ENCODE peak calls at places on chromosomes 5 and 9, in nine cellular contexts. K is colonic mucosa, B is cardiac muscle cell, W is fibroblast of mammary gland, P is kidney, Y is omental fat pad, E is HFF-Myc, Q is fibroblast of pulmonary artery, Z is lower leg skin. R is an unnamed sample.

GRCh38 chr9:13266172-13266571 is 13.3 kb downstream of the MPDZ start:
- DNase-seq in K (no peak), B (peak; percentile 90), W (peak; percentile 84), P (no peak), Y (no peak), E (no peak), Q (peak; percentile 92), Z (no peak), R (no peak)

GRCh38 chr9:18499987-18500386 is 26.0 kb downstream of the ADAMTSL1 start:
- DNase-seq in K (no peak), B (no peak), W (no peak), P (no peak), Y (no peak), E (no peak), Q (no peak), Z (no peak), R (no peak)

GRCh38 chr5:151675956-151676712 is 10.6 kb downstream of the SPARC start:
- DNase-seq in K (no peak), B (no peak), W (no peak), P (no peak), Y (no peak), E (no peak), Q (no peak), Z (no peak), R (no peak)

GRCh38 chr9:13899924-13900323 is 414.0 kb downstream of the NFIB start:
- DNase-seq in K (no peak), B (no peak), W (no peak), P (no peak), Y (no peak), E (no peak), Q (peak; percentile 45), Z (no peak), R (no peak)

GRCh38 chr9:136110082-136111061 is 8.3 kb downstream of the TMEM250 start:
- DNase-seq in K (no peak), B (peak; percentile 41), W (peak; percentile 26), P (no peak), Y (no peak), E (no peak), Q (peak; percentile 30), Z (no peak), R (peak; percentile 93)

GRCh38 chr5:172833691-172834569 is at the start of gene ERGIC1:
- DNase-seq in K (peak; percentile 90), B (peak; percentile 92), W (peak; percentile 74), P (peak; percentile 95), Y (no peak), E (no peak), Q (peak; percentile 87), Z (peak; percentile 97), R (peak; percentile 95)

GRCh38 chr5:135034186-135034962 is at the start of gene PITX1:
- DNase-seq in K (peak; percentile 72), B (no peak), W (peak; percentile 8), P (peak; percentile 76), Y (no peak), E (peak; percentile 39), Q (peak; percentile 5), Z (no peak), R (peak; percentile 99)

GRCh38 chr9:125525846-125526619 is 181.0 kb downstream of the MAPKAP1 start:
- DNase-seq in K (no peak), B (peak; percentile 76), W (peak; percentile 93), P (no peak), Y (no peak), E (no peak), Q (peak; percentile 86), Z (no peak), R (peak; percentile 65)

GRCh38 chr5:64074533-64074932 is 91.1 kb upstream of the RNF180 start:
- DNase-seq in K (no peak), B (peak; percentile 42), W (peak; percentile 44), P (no peak), Y (no peak), E (no peak), Q (peak; percentile 51), Z (no peak), R (no peak)

GRCh38 chr5:150224483-150225027 is 34.7 kb downstream of the SLC6A7 start:
- DNase-seq in K (no peak), B (no peak), W (peak; percentile 19), P (no peak), Y (no peak), E (no peak), Q (no peak), Z (no peak), R (peak; percentile 85)

GRCh38 chr5:119742311-119742710 is 113.0 kb downstream of the FAM170A start:
- DNase-seq in K (no peak), B (no peak), W (peak; percentile 1), P (no peak), Y (no peak), E (no peak), Q (no peak), Z (no peak), R (no peak)

GRCh38 chr5:34657550-34657921 is 1.4 kb downstream of the RAI14 start:
- DNase-seq in K (peak; percentile 23), B (peak; percentile 76), W (peak; percentile 51), P (peak; percentile 70), Y (no peak), E (no peak), Q (peak; percentile 74), Z (peak; percentile 86), R (no peak)

GRCh38 chr5:58481066-58481676 is 10.1 kb upstream of the GAPT start:
- DNase-seq in K (no peak), B (no peak), W (no peak), P (no peak), Y (no peak), E (no peak), Q (no peak), Z (no peak), R (no peak)

GRCh38 chr9:132163876-132164603 is 2.2 kb downstream of the NTNG2 start:
- DNase-seq in K (no peak), B (no peak), W (no peak), P (no peak), Y (no peak), E (no peak), Q (no peak), Z (no peak), R (no peak)

GRCh38 chr9:4011062-4011461 is 288.8 kb downstream of the GLIS3 start:
- DNase-seq in K (no peak), B (no peak), W (no peak), P (no peak), Y (no peak), E (no peak), Q (no peak), Z (no peak), R (no peak)

GRCh38 chr5:111945535-111945934 is 188.5 kb upstream of the NREP start:
- DNase-seq in K (no peak), B (peak; percentile 63), W (no peak), P (no peak), Y (no peak), E (no peak), Q (no peak), Z (no peak), R (no peak)

GRCh38 chr5:14339467-14339866 is 196.3 kb downstream of the TRIO start:
- DNase-seq in K (no peak), B (no peak), W (no peak), P (no peak), Y (no peak), E (no peak), Q (no peak), Z (no peak), R (no peak)

GRCh38 chr9:97504381-97505216 is 3.1 kb downstream of the TMOD1 start:
- DNase-seq in K (no peak), B (no peak), W (peak; percentile 49), P (no peak), Y (no peak), E (no peak), Q (no peak), Z (no peak), R (peak; percentile 36)

GRCh38 chr9:97503862-97504210 is 2.4 kb downstream of the TMOD1 start:
- DNase-seq in K (no peak), B (no peak), W (no peak), P (no peak), Y (no peak), E (no peak), Q (no peak), Z (no peak), R (peak; percentile 50)

GRCh38 chr9:97501972-97502221 is 431 bp downstream of the TMOD1 start:
- DNase-seq in K (no peak), B (no peak), W (no peak), P (peak; percentile 78), Y (no peak), E (no peak), Q (no peak), Z (no peak), R (no peak)

GRCh38 chr9:97502222-97502983 is 937 bp downstream of the TMOD1 start:
- DNase-seq in K (no peak), B (no peak), W (no peak), P (peak; percentile 72), Y (no peak), E (no peak), Q (no peak), Z (no peak), R (peak; percentile 87)

GRCh38 chr9:97502984-97503861 is 1.8 kb downstream of the TMOD1 start:
- DNase-seq in K (no peak), B (no peak), W (no peak), P (no peak), Y (no peak), E (no peak), Q (no peak), Z (no peak), R (peak; percentile 83)
- TF ChIP-seq CTCF in K (no peak), B (no peak), W (no peak), P (no peak), Y (no peak), E (no peak), Q (no peak), Z (no peak), R (no peak)

GRCh38 chr9:135047521-135047920 is 39.9 kb upstream of the OLFM1 start:
- DNase-seq in K (no peak), B (no peak), W (no peak), P (no peak), Y (no peak), E (no peak), Q (no peak), Z (no peak), R (peak; percentile 55)
- TF ChIP-seq CTCF in K (no peak), B (no peak), W (no peak), P (no peak), Y (no peak), E (no peak), Q (no peak), Z (no peak), R (no peak)

DNA sequence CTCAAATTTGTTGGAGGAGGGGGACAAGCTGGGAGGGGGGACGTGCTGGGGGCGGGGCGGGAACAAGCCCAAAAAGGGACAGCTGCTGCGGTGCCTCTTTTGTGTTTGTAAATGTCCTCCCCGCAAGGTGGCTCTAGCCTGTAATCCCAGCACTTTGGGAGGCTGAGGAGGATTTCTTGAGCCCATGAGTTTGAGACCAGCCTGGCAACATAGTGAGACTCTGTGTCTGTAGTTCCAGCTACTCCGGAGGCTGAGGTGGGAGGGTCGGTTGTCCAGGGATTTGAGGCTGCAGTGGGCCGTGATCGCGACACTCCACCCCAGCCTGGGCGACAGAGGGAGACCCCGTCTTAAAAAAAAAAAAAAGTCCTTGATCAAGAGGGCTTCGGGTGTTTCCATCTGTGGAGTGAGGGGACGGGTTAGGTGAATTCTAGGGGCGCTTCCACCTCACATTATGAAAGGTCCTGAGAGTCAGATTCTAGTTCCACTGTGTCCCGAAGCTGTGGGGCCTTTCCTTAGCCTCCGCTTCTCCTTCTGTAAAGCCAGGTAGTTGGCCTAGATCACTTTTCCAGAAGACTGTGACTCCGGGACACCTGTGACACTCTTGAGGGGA is 779 bp upstream of the CTNNA1 start:
- DNase-seq in K (peak; percentile 51), B (peak; percentile 25), W (no peak), P (no peak), Y (no peak), E (no peak), Q (peak; percentile 43), Z (no peak), R (no peak)
- TF ChIP-seq CTCF in K (no peak), B (no peak), W (no peak), P (no peak), Y (no peak), E (peak; percentile 7), Q (peak; percentile 8), Z (no peak), R (no peak)

GRCh38 chr5:52920929-52921328 is 68.2 kb upstream of the ITGA2 start:
- DNase-seq in K (no peak), B (peak; percentile 42), W (peak; percentile 43), P (no peak), Y (no peak), E (no peak), Q (peak; percentile 53), Z (no peak), R (no peak)
- TF ChIP-seq CTCF in K (no peak), B (peak; percentile 18), W (peak; percentile 25), P (no peak), Y (no peak), E (no peak), Q (peak; percentile 20), Z (no peak), R (peak; percentile 24)

R was measured in osteoblast.